ENCODE peak calls at places on chromosomes 7 and 10, in seven cellular contexts. J is nephron progenitor cell, W is left lung, F is 8988T, O is kidney epithelial cell, U is NCI-H2107, P is ELR. B is an unnamed sample.

GRCh38 chr10:68628576-68629127 is 68.5 kb downstream of the TET1 start:
- DNase-seq in J (no peak), W (no peak), F (no peak), O (peak), U (no peak), P (no peak), B (no peak)

GRCh38 chr10:4541292-4541691 is 284.7 kb upstream of the AKR1E2 start:
- DNase-seq in J (no peak), W (no peak), F (peak), O (peak), U (no peak), P (peak), B (no peak)

GRCh38 chr10:102782698-102783540 is 39.2 kb downstream of the WBP1L start:
- DNase-seq in J (no peak), W (peak), F (no peak), O (peak), U (no peak), P (no peak), B (no peak)

GRCh38 chr7:158357898-158358821 is 229.5 kb downstream of the PTPRN2 start:
- DNase-seq in J (no peak), W (peak), F (no peak), O (no peak), U (no peak), P (no peak), B (no peak)

GRCh38 chr7:142485617-142486226 is 227.9 kb upstream of the PRSS58 start:
- DNase-seq in J (peak), W (no peak), F (no peak), O (no peak), U (no peak), P (peak), B (no peak)

GRCh38 chr10:4512557-4513286 is 313.3 kb upstream of the AKR1E2 start:
- DNase-seq in J (peak), W (peak), F (peak), O (no peak), U (no peak), P (peak), B (no peak)

GRCh38 chr10:78754269-78755074 is 314.3 kb upstream of the ZMIZ1 start:
- DNase-seq in J (no peak), W (no peak), F (no peak), O (no peak), U (no peak), P (peak), B (no peak)

GRCh38 chr10:18594574-18595156 is 56.7 kb downstream of the NSUN6 start:
- DNase-seq in J (peak), W (no peak), F (no peak), O (no peak), U (no peak), P (peak), B (no peak)

B was measured in NCI-H1436 treated with DMSO at 0.1 percent for 48 hours.